ENCODE peak calls at places on chromosomes 11 and 22, in six cellular contexts. One of them, this sample, is unnamed.

GRCh38 chr22:25350551-25350971 is 131.1 kb downstream of the CRYBB2 start:
- DNase-seq in Kasumi-1: no peak
- DNase-seq in MCF 10A: no peak
- DNase-seq in activated CD8-positive, alpha-beta memory T cell treated with anti-CD3 and anti-CD28 coated beads for 48 hours: no peak
- DNase-seq in spleen: peak; percentile 58
- DNase-seq in cardiac fibroblast: no peak
- DNase-seq in this sample: no peak

GRCh38 chr22:31400023-31400397 is 606 bp downstream of the DRG1 start:
- DNase-seq in activated CD8-positive, alpha-beta memory T cell treated with anti-CD3 and anti-CD28 coated beads for 48 hours: no peak
- DNase-seq in cardiac fibroblast: peak; percentile 22
- DNase-seq in Kasumi-1: peak; percentile 35
- DNase-seq in spleen: no peak
- DNase-seq in MCF 10A: peak; percentile 27
- DNase-seq in this sample: peak; percentile 34

GRCh38 chr11:69521461-69521860 is 40.0 kb downstream of the LINC01488 start:
- DNase-seq in Kasumi-1: no peak
- DNase-seq in cardiac fibroblast: no peak
- DNase-seq in MCF 10A: no peak
- DNase-seq in activated CD8-positive, alpha-beta memory T cell treated with anti-CD3 and anti-CD28 coated beads for 48 hours: no peak
- DNase-seq in spleen: no peak
- DNase-seq in this sample: no peak

GRCh38 chr11:49208006-49208721 is at the start of gene FOLH1:
- DNase-seq in activated CD8-positive, alpha-beta memory T cell treated with anti-CD3 and anti-CD28 coated beads for 48 hours: no peak
- DNase-seq in Kasumi-1: peak; percentile 77
- DNase-seq in MCF 10A: no peak
- DNase-seq in spleen: peak; percentile 75
- DNase-seq in cardiac fibroblast: peak; percentile 18
- DNase-seq in this sample: peak; percentile 40

GRCh38 chr11:27423125-27423524 is 49.5 kb downstream of the LGR4 start:
- DNase-seq in cardiac fibroblast: peak; percentile 97
- DNase-seq in spleen: no peak
- DNase-seq in Kasumi-1: no peak
- DNase-seq in MCF 10A: peak; percentile 87
- DNase-seq in activated CD8-positive, alpha-beta memory T cell treated with anti-CD3 and anti-CD28 coated beads for 48 hours: no peak
- DNase-seq in this sample: no peak

GRCh38 chr11:1836011-1836945 is 1.5 kb downstream of the SYT8 start:
- DNase-seq in Kasumi-1: no peak
- DNase-seq in spleen: peak; percentile 82
- DNase-seq in MCF 10A: no peak
- DNase-seq in cardiac fibroblast: no peak
- DNase-seq in activated CD8-positive, alpha-beta memory T cell treated with anti-CD3 and anti-CD28 coated beads for 48 hours: no peak
- DNase-seq in this sample: no peak

GRCh38 chr11:58926695-58927094 is 12.6 kb upstream of the GLYATL1 start:
- DNase-seq in Kasumi-1: no peak
- DNase-seq in MCF 10A: no peak
- DNase-seq in activated CD8-positive, alpha-beta memory T cell treated with anti-CD3 and anti-CD28 coated beads for 48 hours: no peak
- DNase-seq in cardiac fibroblast: peak; percentile 28
- DNase-seq in spleen: no peak
- DNase-seq in this sample: no peak

GRCh38 chr11:26158251-26158650 is 173.7 kb upstream of the ANO3 start:
- DNase-seq in cardiac fibroblast: no peak
- DNase-seq in MCF 10A: no peak
- DNase-seq in spleen: no peak
- DNase-seq in activated CD8-positive, alpha-beta memory T cell treated with anti-CD3 and anti-CD28 coated beads for 48 hours: no peak
- DNase-seq in Kasumi-1: no peak
- DNase-seq in this sample: no peak

GRCh38 chr22:45878051-45878764 is 98.8 kb downstream of the WNT7B start:
- DNase-seq in cardiac fibroblast: no peak
- DNase-seq in Kasumi-1: no peak
- DNase-seq in activated CD8-positive, alpha-beta memory T cell treated with anti-CD3 and anti-CD28 coated beads for 48 hours: no peak
- DNase-seq in spleen: peak; percentile 54
- DNase-seq in MCF 10A: no peak
- DNase-seq in this sample: no peak